ENCODE peak calls at places on chromosome 14, in six cellular contexts. W is ovary, U is gastrocnemius medialis, A is heart left ventricle, T is right lobe of liver, J is thyroid gland. C is an unnamed sample.

GRCh38 chr14:85556263-85556662 is 26.3 kb downstream of the FLRT2 start:
- DNase-seq in W (no peak), U (no peak), A (no peak), T (no peak), J (no peak), C (no peak)

GRCh38 chr14:35409595-35409994 is 5.0 kb upstream of the NFKBIA start:
- DNase-seq in W (no peak), U (no peak), A (no peak), T (no peak), J (no peak), C (no peak)

GRCh38 chr14:68791078-68791983 is 1.5 kb downstream of the ZFP36L1 start:
- DNase-seq in W (peak; percentile 45), U (no peak), A (no peak), T (no peak), J (no peak), C (peak; percentile 26)

GRCh38 chr14:91378945-91379932 is 38.4 kb downstream of the CCDC88C start:
- DNase-seq in W (no peak), U (no peak), A (no peak), T (no peak), J (no peak), C (no peak)

GRCh38 chr14:71183856-71184255 is 276.6 kb downstream of the PCNX1 start:
- DNase-seq in W (no peak), U (no peak), A (no peak), T (no peak), J (no peak), C (no peak)

GRCh38 chr14:74554742-74555362 is 57.2 kb downstream of the LTBP2 start:
- DNase-seq in W (no peak), U (no peak), A (no peak), T (no peak), J (no peak), C (no peak)

GRCh38 chr14:90645842-90646443 is 170.3 kb downstream of the TTC7B start:
- DNase-seq in W (no peak), U (peak; percentile 65), A (no peak), T (no peak), J (no peak), C (no peak)

GRCh38 chr14:71554959-71555612 is 377.1 kb upstream of the RGS6 start:
- DNase-seq in W (no peak), U (no peak), A (no peak), T (no peak), J (no peak), C (no peak)

GRCh38 chr14:60133487-60133886 is 31.7 kb downstream of the DHRS7 start:
- DNase-seq in W (no peak), U (no peak), A (no peak), T (no peak), J (no peak), C (no peak)

GRCh38 chr14:36383674-36384421 is 63.4 kb upstream of the MBIP start:
- DNase-seq in W (no peak), U (peak; percentile 82), A (peak; percentile 60), T (no peak), J (peak; percentile 89), C (peak; percentile 15)

DNA sequence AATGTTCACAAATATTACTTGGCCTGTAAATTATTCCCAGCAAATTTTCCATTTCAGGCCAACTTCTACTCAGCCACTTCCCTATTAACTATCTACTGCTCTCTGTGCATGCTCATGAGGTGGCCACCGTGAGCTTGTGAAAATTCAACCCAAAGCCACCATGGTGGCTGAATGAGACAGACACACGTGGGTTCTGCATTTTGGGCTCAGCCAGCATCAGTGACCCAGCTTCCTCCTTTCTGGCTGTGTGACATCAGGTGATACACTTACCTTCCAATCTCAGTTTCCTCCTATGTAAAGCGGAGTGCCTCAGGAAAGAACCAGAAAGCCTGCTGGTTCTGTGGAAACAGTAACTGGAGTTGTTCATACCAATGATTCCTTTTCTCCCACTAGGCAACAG is 175.8 kb downstream of the FOXN3 start:
- DNase-seq in W (no peak), U (no peak), A (no peak), T (no peak), J (no peak), C (no peak)
- H3K4me1 ChIP-seq in W (peaks cover 22% of the 10 kb centered on the region), U (peaks cover 43% of the 10 kb centered on the region), A (peaks cover 8% of the 10 kb centered on the region), T (no peaks in the 10 kb centered on the region), J (peaks cover 10% of the 10 kb centered on the region), C (peaks cover 5% of the 10 kb centered on the region)

GRCh38 chr14:98773814-98774213 is 498.2 kb downstream of the BCL11B start:
- DNase-seq in W (no peak), U (no peak), A (no peak), T (no peak), J (no peak), C (no peak)
- TF ChIP-seq POLR2A in W (no peak), U (no peak), A (no peak), T (no peak), J (no peak), C (no peak)

DNA sequence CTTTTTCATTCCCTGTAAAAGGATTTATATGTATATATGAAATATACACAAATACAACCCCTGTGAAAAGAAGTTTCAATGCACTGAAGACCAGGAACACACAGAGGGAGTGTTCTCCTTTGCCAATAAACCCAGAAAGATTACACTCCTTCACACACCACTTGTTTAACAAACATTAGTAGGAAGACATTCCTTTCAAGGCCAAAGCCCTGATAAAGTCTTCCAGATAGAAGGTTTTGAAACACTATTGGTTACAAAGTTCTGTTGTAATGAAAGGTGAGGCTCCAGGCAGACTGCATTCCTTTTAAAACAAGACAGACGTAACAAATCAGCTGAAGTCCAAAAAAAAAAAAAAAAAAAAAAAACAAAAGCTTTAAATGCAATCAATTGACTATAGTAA is 81.0 kb downstream of the PTPN21 start:
- DNase-seq in W (no peak), U (no peak), A (no peak), T (no peak), J (no peak), C (no peak)
- H3K27ac ChIP-seq in W (no peak overlapping the region), U (no peak overlapping the region), A (no peak overlapping the region), T (no peak overlapping the region), J (peak overlapping the region; percentile 97), C (no peak overlapping the region)

GRCh38 chr14:104105071-104105821 is 19.7 kb downstream of the ASPG start:
- DNase-seq in W (no peak), U (no peak), A (no peak), T (peak; percentile 14), J (peak; percentile 19), C (no peak)

GRCh38 chr14:104102282-104102914 is 16.9 kb downstream of the ASPG start:
- DNase-seq in W (peak; percentile 31), U (no peak), A (no peak), T (no peak), J (no peak), C (no peak)

GRCh38 chr14:104105822-104106470 is 20.4 kb downstream of the ASPG start:
- DNase-seq in W (peak; percentile 35), U (no peak), A (no peak), T (peak; percentile 20), J (peak; percentile 2), C (no peak)

GRCh38 chr14:104103061-104104005 is 17.8 kb downstream of the ASPG start:
- DNase-seq in W (peak; percentile 38), U (no peak), A (no peak), T (peak; percentile 21), J (peak; percentile 36), C (no peak)

GRCh38 chr14:104104006-104104901 is 18.8 kb downstream of the ASPG start:
- DNase-seq in W (peak; percentile 48), U (no peak), A (no peak), T (peak; percentile 28), J (peak; percentile 2), C (no peak)
- H3K4me1 ChIP-seq in W (no peaks in the 10 kb centered on the region), U (no peaks in the 10 kb centered on the region), A (no peaks in the 10 kb centered on the region), T (no peaks in the 10 kb centered on the region), J (no peaks in the 10 kb centered on the region), C (no peaks in the 10 kb centered on the region)

DNA sequence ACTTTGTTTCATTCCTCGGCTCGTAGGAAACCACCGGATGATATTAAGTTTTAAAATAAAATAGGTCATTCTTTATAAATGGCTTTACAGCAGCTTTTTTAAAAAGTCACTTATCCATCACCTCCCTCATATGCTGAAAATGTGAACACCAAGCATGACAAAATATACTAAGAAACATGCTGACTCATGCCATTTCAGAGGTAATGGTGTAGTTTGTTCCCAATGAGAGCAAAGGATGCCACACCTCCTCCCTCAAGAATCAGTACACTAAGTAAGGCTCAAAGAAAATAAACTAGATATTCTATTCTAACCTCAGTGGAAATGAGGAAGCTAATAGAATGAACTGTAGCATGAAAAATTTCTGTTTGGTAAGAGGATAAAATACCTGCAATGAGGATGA is 5.5 kb upstream of the DIO2 start:
- DNase-seq in W (no peak), U (no peak), A (no peak), T (no peak), J (no peak), C (no peak)
- TF ChIP-seq POLR2A in W (no peak), U (no peak), A (no peak), T (no peak), J (no peak), C (no peak)